ENCODE peak calls at places on chromosomes 16 and 17, in six cellular contexts. Y is HAP-1; H is GM23248; C is ovary; G is ELR; N is stimulated activated naive B cell treated with anti-CD40 and anti-IgM and Interleukin-4, amounts not matched to agents 10 μg/mL and 1 μg/mL and 100 μg/mL, for 72 hours. K is an unnamed sample.

GRCh38 chr17:50133769-50134099 is 3.8 kb upstream of the SAMD14 start:
- DNase-seq in Y (no peak), H (peak), C (peak), G (no peak), N (no peak), K (no peak)

GRCh38 chr16:373020-373598 is 2.8 kb upstream of the MRPL28 start:
- DNase-seq in Y (no peak), H (no peak), C (no peak), G (no peak), N (no peak), K (no peak)

GRCh38 chr17:15448580-15448956 is 18.9 kb downstream of the CDRT4 start:
- DNase-seq in Y (no peak), H (no peak), C (no peak), G (no peak), N (no peak), K (no peak)

GRCh38 chr16:10813123-10813455 is 5.5 kb downstream of the TVP23A start:
- DNase-seq in Y (no peak), H (no peak), C (no peak), G (no peak), N (no peak), K (no peak)

GRCh38 chr17:9044796-9045470 is 23.6 kb downstream of the NTN1 start:
- DNase-seq in Y (no peak), H (peak), C (no peak), G (no peak), N (no peak), K (no peak)

GRCh38 chr17:48738803-48739526 is 10.4 kb upstream of the HOXB13 start:
- DNase-seq in Y (no peak), H (no peak), C (no peak), G (no peak), N (no peak), K (no peak)

GRCh38 chr16:87963400-87963799 is 12.2 kb downstream of the BANP start:
- DNase-seq in Y (no peak), H (peak), C (no peak), G (peak), N (peak), K (no peak)

GRCh38 chr17:10265100-10265810 is 66.8 kb upstream of the GAS7 start:
- DNase-seq in Y (no peak), H (peak), C (no peak), G (no peak), N (peak), K (no peak)

GRCh38 chr16:72844225-72844920 is 203.6 kb downstream of the ZFHX3 start:
- DNase-seq in Y (peak), H (no peak), C (no peak), G (no peak), N (no peak), K (peak)

GRCh38 chr16:12497558-12497957 is 306.1 kb downstream of the CPPED1 start:
- DNase-seq in Y (no peak), H (no peak), C (no peak), G (no peak), N (no peak), K (no peak)

GRCh38 chr17:2075336-2076056 is 20.6 kb downstream of the HIC1 start:
- DNase-seq in Y (no peak), H (peak), C (peak), G (no peak), N (no peak), K (peak)

K was measured in NB4.